ENCODE peak calls at places on chromosome 2, in seven cellular contexts. C is body of pancreas; F is CD8-positive, alpha-beta T cell; T is osteoblast; I is cardiac muscle cell; D is colonic mucosa; L is PC-9. Z is an unnamed sample.

GRCh38 chr2:69791045-69791444 is 38.4 kb upstream of the GMCL1 start:
- DNase-seq in L (no peak), I (no peak), T (no peak), C (no peak), D (no peak), F (no peak), Z (no peak)

GRCh38 chr2:99354060-99354459 is 16.9 kb downstream of the EIF5B start:
- DNase-seq in C (no peak), F (no peak), T (peak; percentile 15), D (no peak), L (no peak), I (no peak), Z (no peak)

GRCh38 chr2:30796723-30797122 is 10.5 kb downstream of the CAPN13 start:
- DNase-seq in T (peak; percentile 6), L (no peak), F (no peak), I (peak; percentile 83), D (no peak), C (peak; percentile 46), Z (no peak)

GRCh38 chr2:8457092-8457481 is 224.8 kb upstream of the ID2 start:
- DNase-seq in C (no peak), F (no peak), I (no peak), T (no peak), L (no peak), D (peak; percentile 80), Z (no peak)

GRCh38 chr2:22795467-22795866 is 589.5 kb upstream of the KLHL29 start:
- DNase-seq in L (no peak), F (no peak), C (no peak), I (no peak), D (no peak), T (no peak), Z (no peak)

GRCh38 chr2:112182581-112183034 is 44.4 kb downstream of the FBLN7 start:
- DNase-seq in L (no peak), I (no peak), D (no peak), C (no peak), F (no peak), T (no peak), Z (no peak)

GRCh38 chr2:218354045-218354444 is 2.6 kb upstream of the CATIP start:
- DNase-seq in T (no peak), L (no peak), I (no peak), F (no peak), C (no peak), D (no peak), Z (no peak)

GRCh38 chr2:130949954-130950353 is 113.2 kb downstream of the ARHGEF4 start:
- DNase-seq in I (no peak), F (no peak), C (no peak), L (no peak), T (no peak), D (no peak), Z (no peak)

GRCh38 chr2:217822296-217823252 is 180.2 kb downstream of the TNS1 start:
- DNase-seq in C (peak; percentile 40), I (no peak), L (peak; percentile 13), D (no peak), F (no peak), T (peak; percentile 98), Z (no peak)

GRCh38 chr2:8300216-8300615 is 381.6 kb upstream of the ID2 start:
- DNase-seq in D (peak; percentile 12), L (no peak), I (no peak), C (no peak), T (no peak), F (no peak), Z (no peak)

GRCh38 chr2:100213595-100213994 is 71.2 kb upstream of the AFF3 start:
- DNase-seq in T (no peak), F (no peak), I (no peak), C (peak; percentile 21), D (no peak), L (no peak), Z (no peak)

GRCh38 chr2:104854507-104855173 is 725 bp downstream of the POU3F3 start:
- DNase-seq in C (no peak), I (no peak), T (peak; percentile 87), D (no peak), F (no peak), L (no peak), Z (no peak)

GRCh38 chr2:73266061-73266891 is 18.0 kb downstream of the FBXO41 start:
- DNase-seq in T (peak; percentile 82), C (no peak), L (no peak), D (no peak), F (no peak), I (no peak), Z (no peak)

GRCh38 chr2:100242891-100243670 is 79.2 kb downstream of the LONRF2 start:
- DNase-seq in T (peak; percentile 88), D (peak; percentile 56), F (no peak), L (peak; percentile 39), C (peak; percentile 72), I (peak; percentile 79), Z (peak; percentile 77)

GRCh38 chr2:221896505-221897151 is 324.5 kb upstream of the EPHA4 start:
- DNase-seq in I (peak; percentile 9), F (no peak), T (peak; percentile 84), C (no peak), D (no peak), L (no peak), Z (peak; percentile 75)

GRCh38 chr2:168119519-168120141 is 127.8 kb downstream of the STK39 start:
- DNase-seq in F (no peak), L (no peak), C (peak; percentile 46), D (peak; percentile 44), T (no peak), I (peak; percentile 74), Z (no peak)

GRCh38 chr2:212249451-212249850 is 289.2 kb downstream of the ERBB4 start:
- DNase-seq in T (no peak), C (no peak), D (no peak), L (no peak), F (no peak), I (no peak), Z (no peak)

GRCh38 chr2:67997528-67998267 is 65.1 kb downstream of the C1D start:
- DNase-seq in D (no peak), I (no peak), C (no peak), L (no peak), F (no peak), T (peak; percentile 89), Z (no peak)

GRCh38 chr2:8456149-8457091 is 225.4 kb upstream of the ID2 start:
- DNase-seq in I (no peak), T (no peak), D (no peak), L (no peak), C (no peak), F (no peak), Z (no peak)

GRCh38 chr2:105889046-105889445 is 144.3 kb downstream of the NCK2 start:
- DNase-seq in L (no peak), D (no peak), T (no peak), F (no peak), I (no peak), C (no peak), Z (no peak)

GRCh38 chr2:236507393-236508085 is 62.1 kb upstream of the ACKR3 start:
- DNase-seq in T (no peak), C (peak; percentile 75), I (peak; percentile 92), L (peak; percentile 55), D (no peak), F (peak; percentile 48), Z (no peak)

GRCh38 chr2:2698182-2699116 is 367.4 kb upstream of the MYT1L start:
- DNase-seq in T (no peak), C (no peak), L (no peak), I (peak; percentile 41), F (no peak), D (no peak), Z (no peak)
- TF ChIP-seq CTCF in T (no peak), C (no peak), L (no peak), I (no peak), F (no peak), D (no peak), Z (no peak)

GRCh38 chr2:134218414-134218813 is 35.5 kb upstream of the MGAT5 start:
- DNase-seq in F (no peak), I (no peak), D (no peak), C (no peak), T (no peak), L (no peak), Z (no peak)

GRCh38 chr2:134218928-134219707 is 34.8 kb upstream of the MGAT5 start:
- DNase-seq in L (no peak), I (no peak), C (peak; percentile 49), D (peak; percentile 35), T (no peak), F (peak; percentile 14), Z (peak; percentile 32)

GRCh38 chr2:134217924-134218323 is 35.9 kb upstream of the MGAT5 start:
- DNase-seq in L (no peak), F (no peak), T (no peak), I (no peak), D (no peak), C (no peak), Z (no peak)

GRCh38 chr2:134217316-134217715 is 36.6 kb upstream of the MGAT5 start:
- DNase-seq in F (no peak), D (no peak), I (no peak), T (no peak), C (no peak), L (no peak), Z (no peak)

DNA sequence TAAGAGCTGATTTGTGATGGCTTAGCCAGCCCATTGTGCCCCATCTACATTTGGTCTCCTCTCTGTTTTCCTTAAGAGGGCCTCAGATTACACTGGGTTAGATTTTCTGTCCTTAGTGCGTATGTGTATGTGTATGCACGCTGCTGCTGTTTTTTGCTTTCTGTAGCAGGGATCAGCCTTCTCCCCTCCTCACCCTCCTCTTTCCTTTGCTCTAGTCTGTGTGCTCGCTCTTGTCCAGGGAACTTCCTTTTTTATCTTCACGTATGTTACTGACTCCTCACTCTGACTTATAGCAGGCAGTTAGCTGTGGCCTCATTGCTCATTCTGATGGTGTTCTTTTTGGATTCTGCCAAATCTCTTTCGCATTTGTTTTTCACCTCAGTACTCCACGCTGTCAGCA is 33.3 kb upstream of the MGAT5 start:
- DNase-seq in I (no peak), D (no peak), C (no peak), F (no peak), T (no peak), L (no peak), Z (no peak)
- H3K27ac ChIP-seq in I (no peak overlapping the region), D (no peak overlapping the region), C (no peak overlapping the region), F (no peak overlapping the region), T (no peak overlapping the region), L (no peak overlapping the region), Z (no peak overlapping the region)

DNA sequence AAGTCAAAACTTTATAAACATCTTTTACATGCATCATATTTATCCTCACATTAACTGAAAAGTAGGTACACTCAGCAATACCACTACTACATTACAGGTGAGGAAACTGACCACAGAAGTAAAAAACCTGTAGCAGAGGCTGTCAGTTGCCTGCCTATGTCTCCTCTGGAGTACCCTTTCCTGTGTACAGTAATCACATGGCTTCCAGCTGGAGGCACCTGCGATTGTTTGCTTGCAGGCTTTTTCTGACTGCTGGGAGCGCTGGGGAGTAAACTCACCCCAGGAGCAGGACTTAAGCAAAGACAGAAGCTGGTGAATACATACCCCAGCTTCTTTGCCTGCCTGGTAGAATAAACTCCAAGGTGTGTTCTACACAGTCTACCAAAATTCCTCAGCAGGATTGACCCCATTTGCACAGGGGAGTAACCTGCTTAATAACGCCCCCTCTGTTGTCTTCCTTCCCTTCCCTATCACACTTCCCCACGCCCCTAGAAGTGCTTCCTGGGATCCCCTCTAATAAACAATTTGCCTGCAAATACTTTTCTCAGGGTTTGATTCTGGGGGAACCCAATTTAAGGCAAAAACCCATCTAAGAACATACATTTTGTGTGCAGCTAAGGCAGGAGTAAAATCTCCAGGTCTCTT is 138.9 kb downstream of the PTH2R start:
- DNase-seq in C (no peak), L (no peak), F (no peak), T (no peak), D (peak; percentile 43), I (no peak), Z (no peak)
- TF ChIP-seq CTCF in C (no peak), L (no peak), F (no peak), T (no peak), D (no peak), I (no peak), Z (no peak)

GRCh38 chr2:42880738-42881525 is 88.5 kb upstream of the HAAO start:
- DNase-seq in L (no peak), C (no peak), I (no peak), F (no peak), D (no peak), T (no peak), Z (no peak)
- H3K27ac ChIP-seq in L (no peak overlapping the region), C (peak overlapping the region; percentile 28), I (no peak overlapping the region), F (no peak overlapping the region), D (no peak overlapping the region), T (no peak overlapping the region), Z (no peak overlapping the region)

Z was measured in tibial artery.